ENCODE peak calls at places on chromosomes 11 and 22, in four cellular contexts. U is hepatocyte, O is astrocyte of the cerebellum, F is A549. J is an unnamed sample.

GRCh38 chr11:35308157-35308556 is 111.2 kb downstream of the SLC1A2 start:
- DNase-seq in O (no peak), U (peak), F (no peak), J (no peak)

GRCh38 chr11:35323076-35323868 is 96.1 kb downstream of the SLC1A2 start:
- DNase-seq in F (no peak), U (no peak), O (no peak), J (no peak)

GRCh38 chr11:77197626-77198320 is 69.7 kb downstream of the MYO7A start:
- DNase-seq in O (no peak), U (no peak), F (no peak), J (no peak)

GRCh38 chr11:134907636-134908035 is 495.6 kb upstream of the B3GAT1 start:
- DNase-seq in U (no peak), O (no peak), F (no peak), J (no peak)

GRCh38 chr11:104163100-104164027 is 583 bp downstream of the PDGFD start:
- DNase-seq in F (peak), U (peak), O (no peak), J (no peak)

GRCh38 chr11:75240381-75241035 is at the start of gene TPBGL:
- DNase-seq in O (no peak), F (no peak), U (peak), J (peak)

GRCh38 chr22:23626286-23626975 is 5.7 kb downstream of the DRICH1 start:
- DNase-seq in O (no peak), F (no peak), U (no peak), J (no peak)

GRCh38 chr22:46303347-46303965 is 6.8 kb downstream of the GTSE1 start:
- DNase-seq in F (no peak), U (no peak), O (no peak), J (no peak)

GRCh38 chr11:60988658-60989057 is 17.2 kb downstream of the CD6 start:
- DNase-seq in F (no peak), U (no peak), O (no peak), J (no peak)

GRCh38 chr11:66868726-66869291 is 11.9 kb downstream of the LRFN4 start:
- DNase-seq in O (no peak), F (peak), U (peak), J (no peak)

GRCh38 chr11:102390667-102391449 is 43.8 kb downstream of the BIRC2 start:
- DNase-seq in O (peak), U (peak), F (peak), J (peak)

GRCh38 chr11:118634435-118635236 is 27.2 kb downstream of the PHLDB1 start:
- DNase-seq in O (peak), F (no peak), U (peak), J (no peak)

GRCh38 chr11:33094157-33094556 is 54.8 kb downstream of the TCP11L1 start:
- DNase-seq in O (no peak), F (no peak), U (no peak), J (no peak)

GRCh38 chr11:59207988-59208432 is 4.7 kb downstream of the MPEG1 start:
- DNase-seq in F (peak), O (peak), U (peak), J (no peak)

GRCh38 chr11:87463486-87464102 is 425.9 kb downstream of the TMEM135 start:
- DNase-seq in U (peak), F (peak), O (no peak), J (peak)

GRCh38 chr11:118099838-118100570 is 13.2 kb upstream of the SMIM35 start:
- DNase-seq in U (no peak), O (no peak), F (no peak), J (no peak)

GRCh38 chr11:117734596-117734995 is 62.4 kb downstream of the DSCAML1 start:
- DNase-seq in F (no peak), O (no peak), U (no peak), J (no peak)

GRCh38 chr22:43136255-43136654 is 6.9 kb downstream of the MCAT start:
- DNase-seq in F (peak), O (no peak), U (peak), J (peak)

GRCh38 chr11:111603633-111604130 is 1.4 kb downstream of the SIK2 start:
- DNase-seq in U (no peak), F (no peak), O (no peak), J (no peak)

GRCh38 chr11:61768376-61769076 is 16.1 kb downstream of the MYRF start:
- DNase-seq in F (no peak), U (no peak), O (no peak), J (no peak)

GRCh38 chr11:77559686-77560425 is 29.9 kb upstream of the AQP11 start:
- DNase-seq in O (peak), U (peak), F (peak), J (no peak)

GRCh38 chr22:24455751-24456426 is 28.5 kb downstream of the ADORA2A start:
- DNase-seq in O (no peak), F (no peak), U (no peak), J (no peak)

GRCh38 chr11:131874070-131874469 is 503.7 kb downstream of the NTM start:
- DNase-seq in U (no peak), F (no peak), O (no peak), J (no peak)

GRCh38 chr11:78476066-78476465 is 58.4 kb upstream of the GAB2 start:
- DNase-seq in U (no peak), F (no peak), O (no peak), J (no peak)

GRCh38 chr11:65316311-65316978 is 1.8 kb downstream of the CDC42EP2 start:
- DNase-seq in U (peak), O (no peak), F (no peak), J (no peak)

GRCh38 chr11:65315204-65315865 is 669 bp downstream of the CDC42EP2 start:
- DNase-seq in F (peak), U (peak), O (no peak), J (peak)

GRCh38 chr11:65315866-65316233 is 1.2 kb downstream of the CDC42EP2 start:
- DNase-seq in U (no peak), O (no peak), F (no peak), J (no peak)

GRCh38 chr11:65316979-65317786 is 2.5 kb downstream of the CDC42EP2 start:
- DNase-seq in U (peak), O (no peak), F (no peak), J (no peak)

GRCh38 chr11:65314501-65315203 is at the start of gene CDC42EP2:
- DNase-seq in O (no peak), U (peak), F (peak), J (peak)
- TF ChIP-seq CTCF in O (no peak), U (no peak), F (no peak), J (no peak)

GRCh38 chr22:44991218-44991617 is 18.6 kb downstream of the PHF21B start:
- DNase-seq in U (no peak), F (no peak), O (no peak), J (no peak)

GRCh38 chr22:44990328-44990727 is 19.5 kb downstream of the PHF21B start:
- DNase-seq in U (no peak), F (no peak), O (no peak), J (no peak)

GRCh38 chr22:44990810-44991209 is 19.0 kb downstream of the PHF21B start:
- DNase-seq in F (no peak), U (no peak), O (no peak), J (no peak)

GRCh38 chr22:44985906-44986527 is 23.8 kb downstream of the PHF21B start:
- DNase-seq in U (no peak), F (no peak), O (no peak), J (no peak)

GRCh38 chr22:44988671-44989070 is 21.1 kb downstream of the PHF21B start:
- DNase-seq in U (no peak), O (no peak), F (no peak), J (no peak)
- TF ChIP-seq CTCF in U (peak), O (no peak), F (no peak), J (no peak)

DNA sequence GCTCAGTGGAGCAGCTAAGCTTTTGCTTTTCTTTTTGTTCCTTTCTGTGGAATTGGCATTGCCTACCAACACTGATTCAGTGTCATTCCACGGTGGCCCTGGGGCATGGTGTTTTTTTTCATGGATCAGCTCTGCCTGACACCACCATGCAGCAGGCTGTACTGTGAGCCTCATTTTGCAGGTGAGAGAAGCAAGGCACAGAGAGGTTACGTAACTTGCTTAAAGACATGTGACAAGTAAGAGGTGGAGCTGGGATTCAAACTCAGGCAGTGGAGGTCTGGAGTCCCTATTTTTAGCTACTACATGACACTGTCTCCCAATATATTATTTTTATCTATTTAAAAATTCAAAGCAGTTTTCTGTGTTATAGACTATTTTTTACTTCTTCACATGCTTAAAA is 44.4 kb downstream of the APOL3 start:
- DNase-seq in O (no peak), U (no peak), F (no peak), J (no peak)
- TF ChIP-seq CTCF in O (no peak), U (no peak), F (no peak), J (no peak)

DNA sequence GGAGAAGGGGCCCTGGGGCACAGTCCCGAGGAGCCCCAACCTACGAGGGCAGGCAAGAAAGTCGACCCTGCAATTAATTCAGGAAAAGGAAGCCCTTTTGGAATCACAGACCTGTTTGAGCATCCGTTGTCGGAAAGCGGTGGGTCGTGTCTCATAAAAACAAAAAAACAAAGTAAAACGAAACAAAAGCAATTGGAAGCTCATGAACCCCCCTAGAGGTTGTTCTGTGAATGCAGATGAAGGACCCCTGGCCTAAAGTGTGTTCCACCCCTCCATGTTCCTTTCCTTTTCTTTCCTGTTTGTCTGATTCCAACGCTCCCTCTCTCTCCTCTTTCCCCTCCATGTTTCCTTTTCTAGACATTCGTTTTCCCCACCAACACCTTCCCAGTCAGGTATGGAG is 203.7 kb downstream of the GRIK4 start:
- DNase-seq in U (no peak), O (no peak), F (peak), J (no peak)
- TF ChIP-seq CTCF in U (peak), O (peak), F (peak), J (peak)

GRCh38 chr11:45097721-45098493 is 48.5 kb upstream of the PRDM11 start:
- DNase-seq in U (peak), O (peak), F (no peak), J (no peak)

GRCh38 chr11:45098929-45099328 is 47.5 kb upstream of the PRDM11 start:
- DNase-seq in F (no peak), O (no peak), U (peak), J (no peak)

GRCh38 chr11:45095691-45096010 is 50.8 kb upstream of the PRDM11 start:
- DNase-seq in F (no peak), U (no peak), O (no peak), J (no peak)

GRCh38 chr11:45094958-45095690 is 51.3 kb upstream of the PRDM11 start:
- DNase-seq in U (no peak), O (no peak), F (no peak), J (no peak)

GRCh38 chr11:45096636-45097035 is 49.8 kb upstream of the PRDM11 start:
- DNase-seq in F (no peak), O (no peak), U (peak), J (no peak)
- TF ChIP-seq CTCF in F (no peak), O (no peak), U (no peak), J (no peak)

GRCh38 chr11:43933608-43934358 is 8.7 kb upstream of the C11orf96 start:
- DNase-seq in O (no peak), F (no peak), U (no peak), J (no peak)
- TF ChIP-seq CTCF in O (no peak), F (no peak), U (no peak), J (no peak)

GRCh38 chr22:31106001-31106571 is 1.3 kb downstream of the SELENOM start:
- DNase-seq in U (no peak), F (no peak), O (no peak), J (no peak)
- TF ChIP-seq CTCF in U (no peak), F (no peak), O (peak), J (no peak)

J was measured in D721Med.